ENCODE peak calls at places on chromosomes 3 and 15, in four cellular contexts. J is A549, L is K562, U is HepG2. V is an unnamed sample.
A peak's percentile ranks its signal among the peaks of the same experiment; 100 is the strongest.

GRCh38 chr3:152471814-152472605 is 203.3 kb downstream of the MBNL1 start:
- DNase-seq in J (peak; percentile 29), L (peak; percentile 58), U (peak; percentile 52), V (peak; percentile 54)

GRCh38 chr3:194491996-194492395 is 5.2 kb upstream of the ATP13A3 start:
- DNase-seq in J (no peak), L (no peak), U (no peak), V (no peak)

GRCh38 chr3:187051066-187051465 is 88.2 kb downstream of the RPL39L start:
- DNase-seq in J (no peak), L (no peak), U (no peak), V (no peak)

GRCh38 chr3:24155291-24155690 is 210.2 kb downstream of the NR1D2 start:
- DNase-seq in J (no peak), L (no peak), U (no peak), V (no peak)

GRCh38 chr3:149224736-149225594 is 3.3 kb upstream of the CP start:
- DNase-seq in J (peak; percentile 51), L (peak; percentile 13), U (peak; percentile 98), V (peak; percentile 92)

GRCh38 chr15:60871152-60871551 is 357.9 kb downstream of the RORA start:
- DNase-seq in J (no peak), L (no peak), U (no peak), V (no peak)

GRCh38 chr3:50340404-50341329 is at the start of gene RASSF1:
- DNase-seq in J (no peak), L (peak; percentile 68), U (no peak), V (no peak)

GRCh38 chr3:186617038-186617934 is 4.4 kb downstream of the AHSG start:
- DNase-seq in J (peak; percentile 86), L (peak; percentile 81), U (peak; percentile 49), V (peak; percentile 96)

GRCh38 chr3:184949570-184949969 is 137.6 kb downstream of the VPS8 start:
- DNase-seq in J (no peak), L (no peak), U (no peak), V (no peak)

GRCh38 chr3:63050548-63050947 is 175.3 kb upstream of the CADPS start:
- DNase-seq in J (no peak), L (no peak), U (no peak), V (no peak)

GRCh38 chr3:25583343-25583742 is 81.4 kb downstream of the TOP2B start:
- DNase-seq in J (no peak), L (no peak), U (no peak), V (no peak)

GRCh38 chr3:138381950-138382715 is 33.8 kb downstream of the MRAS start:
- DNase-seq in J (no peak), L (no peak), U (peak; percentile 49), V (peak; percentile 45)

GRCh38 chr15:57237282-57237642 is 139.0 kb upstream of the CGNL1 start:
- DNase-seq in J (no peak), L (no peak), U (no peak), V (no peak)

GRCh38 chr3:28835751-28836150 is 445.1 kb upstream of the RBMS3 start:
- DNase-seq in J (no peak), L (no peak), U (no peak), V (peak; percentile 1)

GRCh38 chr3:101836907-101837598 is 12.3 kb upstream of the NFKBIZ start:
- DNase-seq in J (no peak), L (no peak), U (no peak), V (peak; percentile 93)

GRCh38 chr3:173750095-173750494 is 352.6 kb downstream of the NLGN1 start:
- DNase-seq in J (no peak), L (no peak), U (no peak), V (peak; percentile 54)

GRCh38 chr3:171620825-171621434 is 160.7 kb upstream of the TNIK start:
- DNase-seq in J (no peak), L (no peak), U (no peak), V (peak; percentile 64)

GRCh38 chr3:29099296-29099695 is 181.6 kb upstream of the RBMS3 start:
- DNase-seq in J (no peak), L (no peak), U (no peak), V (peak; percentile 10)

GRCh38 chr3:58994746-58995330 is 55.0 kb downstream of the CFAP20DC start:
- DNase-seq in J (peak; percentile 41), L (peak; percentile 48), U (peak; percentile 39), V (peak; percentile 79)
- TF ChIP-seq MAZ in J (no peak), L (no peak), U (no peak), V (no peak)

GRCh38 chr3:123657578-123657977 is 72.7 kb upstream of the HACD2 start:
- DNase-seq in J (no peak), L (no peak), U (no peak), V (peak; percentile 38)

GRCh38 chr3:123658118-123658859 is 73.4 kb upstream of the HACD2 start:
- DNase-seq in J (no peak), L (no peak), U (no peak), V (peak; percentile 77)

GRCh38 chr3:123656691-123657090 is 71.8 kb upstream of the HACD2 start:
- DNase-seq in J (no peak), L (no peak), U (no peak), V (no peak)

GRCh38 chr3:123656241-123656640 is 71.4 kb upstream of the HACD2 start:
- DNase-seq in J (no peak), L (no peak), U (no peak), V (no peak)

DNA sequence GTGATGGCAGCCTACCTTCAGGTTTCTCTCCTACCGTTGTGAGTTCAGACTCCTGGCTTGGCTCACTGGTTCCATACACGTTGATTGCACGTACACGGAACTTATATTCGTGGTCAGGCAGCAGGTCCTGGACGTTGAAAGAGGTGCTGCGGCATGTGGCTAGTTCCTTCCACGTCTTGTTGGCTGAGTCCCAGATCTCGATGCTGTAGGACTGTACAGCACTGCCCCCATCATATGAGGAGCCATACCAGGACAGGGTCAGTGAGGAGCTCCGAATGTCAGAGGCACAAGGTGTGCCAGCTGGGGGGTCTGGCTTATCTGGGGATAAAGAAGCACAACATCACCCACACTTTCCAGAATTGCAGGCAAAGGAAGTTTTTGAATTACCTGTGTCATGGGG is 72.3 kb upstream of the HACD2 start:
- DNase-seq in J (no peak), L (no peak), U (no peak), V (no peak)
- TF ChIP-seq MAZ in J (no peak), L (no peak), U (no peak), V (no peak)

DNA sequence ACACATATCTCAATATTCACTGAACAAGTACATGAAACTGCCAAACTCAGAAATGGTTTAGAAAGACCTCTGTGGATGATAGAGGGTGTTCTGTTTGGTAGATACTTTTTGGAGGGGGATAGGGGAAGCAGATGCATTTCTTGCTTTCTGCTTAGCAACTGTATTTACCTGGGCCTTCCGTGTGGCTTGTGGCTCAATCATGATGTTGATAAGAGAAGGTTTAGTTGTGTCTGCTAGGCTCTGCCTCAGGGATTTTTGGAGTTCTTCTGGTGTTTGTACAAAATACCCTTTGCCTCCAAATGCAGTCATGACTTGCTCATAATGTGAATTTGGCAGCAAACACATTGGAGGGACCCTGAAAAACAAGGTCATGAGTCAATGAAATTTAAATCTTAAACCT is 38.2 kb downstream of the HACL1 start:
- DNase-seq in J (no peak), L (no peak), U (no peak), V (peak; percentile 6)
- TF ChIP-seq MAZ in J (no peak), L (no peak), U (no peak), V (no peak)

GRCh38 chr3:113828605-113829004 is 10.0 kb upstream of the GRAMD1C start:
- DNase-seq in J (no peak), L (no peak), U (no peak), V (no peak)
- TF ChIP-seq MAZ in J (no peak), L (no peak), U (no peak), V (no peak)

DNA sequence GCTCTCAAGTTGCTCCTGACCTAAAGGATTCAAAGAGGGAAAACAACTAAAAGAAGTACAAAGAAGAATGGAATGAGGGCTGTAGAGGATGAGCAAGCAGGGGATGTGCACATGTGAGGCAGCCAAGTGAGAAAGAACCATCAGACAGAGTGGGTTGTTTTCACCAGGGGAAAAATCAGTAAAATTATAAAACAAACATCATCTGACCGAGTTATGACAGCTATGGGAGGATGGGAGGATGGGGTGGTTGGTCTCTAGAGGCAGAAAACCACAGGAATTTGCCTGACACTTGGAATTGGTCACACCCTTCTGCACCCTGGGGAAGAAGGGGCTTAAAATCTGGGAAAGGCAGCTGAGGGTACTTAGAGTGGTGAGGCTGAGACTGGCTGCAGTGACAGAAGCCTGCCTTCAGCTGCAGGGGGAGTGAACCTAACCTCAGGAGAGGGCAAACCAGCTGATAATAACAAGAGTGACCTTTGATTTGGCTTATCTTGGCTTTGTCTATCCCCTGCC is 10.1 kb downstream of the ARHGAP31 start:
- DNase-seq in J (no peak), L (no peak), U (no peak), V (peak; percentile 73)
- TF ChIP-seq MAZ in J (no peak), L (no peak), U (no peak), V (no peak)

GRCh38 chr3:182612332-182612731 is 181.0 kb upstream of the ATP11B start:
- DNase-seq in J (no peak), L (no peak), U (no peak), V (no peak)

GRCh38 chr3:182605882-182606611 is 187.3 kb upstream of the ATP11B start:
- DNase-seq in J (no peak), L (no peak), U (no peak), V (no peak)

GRCh38 chr3:182608876-182609275 is 184.4 kb upstream of the ATP11B start:
- DNase-seq in J (no peak), L (no peak), U (no peak), V (no peak)

GRCh38 chr3:182606905-182607504 is 186.3 kb upstream of the ATP11B start:
- DNase-seq in J (no peak), L (no peak), U (no peak), V (no peak)

GRCh38 chr3:182609575-182610156 is 183.6 kb upstream of the ATP11B start:
- DNase-seq in J (no peak), L (no peak), U (no peak), V (no peak)
- TF ChIP-seq MAZ in J (no peak), L (no peak), U (no peak), V (no peak)

GRCh38 chr15:75249726-75250125 is 8.4 kb upstream of the GOLGA6C start:
- DNase-seq in J (no peak), L (no peak), U (no peak), V (no peak)
- TF ChIP-seq MAZ in J (no peak), L (no peak), U (no peak), V (no peak)

GRCh38 chr15:75358771-75359536 is 9.5 kb downstream of the MAN2C1 start:
- DNase-seq in J (no peak), L (no peak), U (no peak), V (no peak)

GRCh38 chr15:75361361-75361988 is 6.9 kb downstream of the MAN2C1 start:
- DNase-seq in J (no peak), L (no peak), U (no peak), V (no peak)

GRCh38 chr15:75360856-75361255 is 7.6 kb downstream of the MAN2C1 start:
- DNase-seq in J (no peak), L (no peak), U (no peak), V (no peak)

GRCh38 chr15:75359537-75360250 is 8.7 kb downstream of the MAN2C1 start:
- DNase-seq in J (no peak), L (no peak), U (no peak), V (no peak)

DNA sequence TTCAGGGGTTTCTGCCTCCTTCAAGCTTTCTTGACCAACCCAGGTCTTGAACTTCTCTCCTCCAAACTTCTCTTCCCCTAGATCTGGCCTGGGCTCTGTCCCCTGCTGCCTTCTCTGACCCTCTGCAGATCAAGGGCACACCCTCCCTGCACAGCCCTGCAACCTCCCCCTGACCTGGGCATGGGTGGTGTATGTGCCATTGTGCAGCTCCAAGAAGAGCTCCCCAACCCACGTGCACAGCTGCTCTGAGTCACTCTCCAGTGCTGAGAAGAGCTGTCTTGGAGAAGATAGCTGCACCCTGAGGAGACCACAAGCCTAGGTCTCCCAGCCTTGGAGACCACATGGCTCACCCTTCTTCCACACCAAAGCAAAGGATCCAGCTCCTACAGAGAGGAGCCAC is 8.0 kb downstream of the MAN2C1 start:
- DNase-seq in J (no peak), L (no peak), U (no peak), V (no peak)
- TF ChIP-seq MAZ in J (no peak), L (no peak), U (no peak), V (no peak)